ENCODE peak calls at places on chromosomes 6 and 20, in ten cellular contexts. One of them, this sample, is unnamed.

GRCh38 chr6:43629104-43629504 is at the start of gene GTPBP2:
- DNase-seq in bronchial epithelial cell: peak
- DNase-seq in left ventricle myocardium inferior: peak
- DNase-seq in OCI-LY7: peak
- DNase-seq in GM12865: peak
- DNase-seq in heart left ventricle: peak
- DNase-seq in AG04450: peak
- DNase-seq in A673: peak
- DNase-seq in HCT116: peak
- DNase-seq in cardiac muscle cell: peak
- DNase-seq in this sample: peak

GRCh38 chr6:37538107-37538506 is 38.4 kb upstream of the CCDC167 start:
- DNase-seq in heart left ventricle: no peak
- DNase-seq in bronchial epithelial cell: peak
- DNase-seq in AG04450: no peak
- DNase-seq in left ventricle myocardium inferior: no peak
- DNase-seq in cardiac muscle cell: no peak
- DNase-seq in HCT116: peak
- DNase-seq in OCI-LY7: no peak
- DNase-seq in GM12865: peak
- DNase-seq in A673: peak
- DNase-seq in this sample: no peak

GRCh38 chr20:4875578-4876067 is 125.7 kb downstream of the SLC23A2 start:
- DNase-seq in OCI-LY7: peak
- DNase-seq in bronchial epithelial cell: no peak
- DNase-seq in left ventricle myocardium inferior: no peak
- DNase-seq in HCT116: no peak
- DNase-seq in heart left ventricle: peak
- DNase-seq in A673: peak
- DNase-seq in AG04450: no peak
- DNase-seq in GM12865: peak
- DNase-seq in cardiac muscle cell: no peak
- DNase-seq in this sample: no peak

GRCh38 chr6:151493495-151494234 is at the start of gene CCDC170:
- DNase-seq in left ventricle myocardium inferior: peak
- DNase-seq in heart left ventricle: peak
- DNase-seq in GM12865: no peak
- DNase-seq in A673: peak
- DNase-seq in bronchial epithelial cell: no peak
- DNase-seq in AG04450: no peak
- DNase-seq in HCT116: no peak
- DNase-seq in cardiac muscle cell: peak
- DNase-seq in OCI-LY7: no peak
- DNase-seq in this sample: no peak

GRCh38 chr6:34366639-34366921 is 25.9 kb downstream of the NUDT3 start:
- DNase-seq in GM12865: no peak
- DNase-seq in A673: no peak
- DNase-seq in bronchial epithelial cell: no peak
- DNase-seq in cardiac muscle cell: no peak
- DNase-seq in OCI-LY7: no peak
- DNase-seq in HCT116: no peak
- DNase-seq in AG04450: no peak
- DNase-seq in heart left ventricle: no peak
- DNase-seq in left ventricle myocardium inferior: no peak
- DNase-seq in this sample: no peak

GRCh38 chr20:37773260-37773825 is 79.5 kb downstream of the CTNNBL1 start:
- DNase-seq in AG04450: no peak
- DNase-seq in OCI-LY7: no peak
- DNase-seq in GM12865: no peak
- DNase-seq in left ventricle myocardium inferior: no peak
- DNase-seq in bronchial epithelial cell: peak
- DNase-seq in HCT116: no peak
- DNase-seq in heart left ventricle: no peak
- DNase-seq in A673: no peak
- DNase-seq in cardiac muscle cell: no peak
- DNase-seq in this sample: no peak

GRCh38 chr6:134657751-134658522 is 292.0 kb downstream of the ALDH8A1 start:
- DNase-seq in HCT116: no peak
- DNase-seq in cardiac muscle cell: no peak
- DNase-seq in GM12865: no peak
- DNase-seq in AG04450: no peak
- DNase-seq in left ventricle myocardium inferior: no peak
- DNase-seq in heart left ventricle: no peak
- DNase-seq in OCI-LY7: no peak
- DNase-seq in bronchial epithelial cell: peak
- DNase-seq in A673: no peak
- DNase-seq in this sample: no peak

GRCh38 chr6:31352497-31353368 is 4.2 kb downstream of the HLA-B start:
- DNase-seq in cardiac muscle cell: no peak
- DNase-seq in GM12865: peak
- DNase-seq in bronchial epithelial cell: no peak
- DNase-seq in AG04450: no peak
- DNase-seq in HCT116: no peak
- DNase-seq in heart left ventricle: no peak
- DNase-seq in OCI-LY7: no peak
- DNase-seq in A673: no peak
- DNase-seq in left ventricle myocardium inferior: no peak
- DNase-seq in this sample: no peak

GRCh38 chr6:114733596-114733995 is 390.8 kb upstream of the HS3ST5 start:
- DNase-seq in GM12865: no peak
- DNase-seq in left ventricle myocardium inferior: no peak
- DNase-seq in heart left ventricle: no peak
- DNase-seq in AG04450: no peak
- DNase-seq in HCT116: no peak
- DNase-seq in bronchial epithelial cell: no peak
- DNase-seq in A673: no peak
- DNase-seq in OCI-LY7: no peak
- DNase-seq in cardiac muscle cell: no peak
- DNase-seq in this sample: no peak

GRCh38 chr6:114739656-114740055 is 396.8 kb upstream of the HS3ST5 start:
- DNase-seq in cardiac muscle cell: no peak
- DNase-seq in heart left ventricle: peak
- DNase-seq in HCT116: no peak
- DNase-seq in bronchial epithelial cell: peak
- DNase-seq in A673: no peak
- DNase-seq in left ventricle myocardium inferior: no peak
- DNase-seq in AG04450: no peak
- DNase-seq in GM12865: no peak
- DNase-seq in OCI-LY7: no peak
- DNase-seq in this sample: no peak

GRCh38 chr6:114740547-114740946 is 397.7 kb upstream of the HS3ST5 start:
- DNase-seq in AG04450: no peak
- DNase-seq in OCI-LY7: no peak
- DNase-seq in heart left ventricle: peak
- DNase-seq in A673: no peak
- DNase-seq in GM12865: no peak
- DNase-seq in cardiac muscle cell: no peak
- DNase-seq in left ventricle myocardium inferior: no peak
- DNase-seq in HCT116: no peak
- DNase-seq in bronchial epithelial cell: no peak
- DNase-seq in this sample: no peak

DNA sequence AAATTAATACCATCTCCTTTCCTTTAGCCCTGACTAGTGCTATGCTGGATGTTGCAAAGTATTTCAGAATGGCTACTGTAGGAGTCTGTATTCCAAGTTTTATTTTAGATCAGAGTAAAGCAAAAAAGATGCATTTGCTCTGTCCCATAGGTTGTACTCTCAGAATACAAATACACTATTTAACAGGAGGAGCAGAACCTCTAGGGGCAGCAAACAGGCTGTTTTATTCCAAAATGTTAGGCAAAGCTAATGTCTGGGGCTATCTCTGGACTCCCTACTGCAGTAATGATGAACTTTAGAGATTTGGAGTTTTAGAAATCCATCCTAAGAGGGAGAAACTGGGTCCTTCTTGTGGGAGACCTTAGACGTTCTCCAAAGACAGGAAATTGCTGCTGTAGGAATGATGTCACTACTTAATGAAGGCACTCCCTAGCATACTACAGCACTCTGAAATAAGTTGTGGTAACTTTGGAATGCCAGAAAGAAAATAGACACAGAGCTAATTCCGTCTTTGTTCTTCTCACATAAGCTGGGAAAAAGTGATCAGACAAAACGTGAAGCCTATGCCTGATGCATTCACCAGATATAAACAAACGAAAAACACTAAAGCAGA is 392.4 kb upstream of the HS3ST5 start:
- DNase-seq in GM12865: no peak
- DNase-seq in AG04450: no peak
- DNase-seq in cardiac muscle cell: no peak
- DNase-seq in left ventricle myocardium inferior: no peak
- DNase-seq in bronchial epithelial cell: no peak
- DNase-seq in heart left ventricle: no peak
- DNase-seq in HCT116: no peak
- DNase-seq in OCI-LY7: no peak
- DNase-seq in A673: no peak
- DNase-seq in this sample: no peak
- TF ChIP-seq CTCF in GM12865: no peak
- TF ChIP-seq CTCF in AG04450: no peak
- TF ChIP-seq CTCF in cardiac muscle cell: no peak
- TF ChIP-seq CTCF in left ventricle myocardium inferior: no peak
- TF ChIP-seq CTCF in bronchial epithelial cell: no peak
- TF ChIP-seq CTCF in heart left ventricle: no peak
- TF ChIP-seq CTCF in HCT116: no peak
- TF ChIP-seq CTCF in OCI-LY7: peak
- TF ChIP-seq CTCF in A673: no peak
- TF ChIP-seq CTCF in this sample: no peak

GRCh38 chr20:32506721-32507120 is 78.4 kb downstream of the NOL4L start:
- DNase-seq in OCI-LY7: no peak
- DNase-seq in GM12865: no peak
- DNase-seq in A673: no peak
- DNase-seq in bronchial epithelial cell: no peak
- DNase-seq in left ventricle myocardium inferior: no peak
- DNase-seq in cardiac muscle cell: no peak
- DNase-seq in heart left ventricle: no peak
- DNase-seq in HCT116: no peak
- DNase-seq in AG04450: no peak
- DNase-seq in this sample: no peak

GRCh38 chr20:32509639-32510066 is 75.5 kb downstream of the NOL4L start:
- DNase-seq in cardiac muscle cell: no peak
- DNase-seq in AG04450: no peak
- DNase-seq in OCI-LY7: peak
- DNase-seq in A673: no peak
- DNase-seq in heart left ventricle: no peak
- DNase-seq in GM12865: no peak
- DNase-seq in left ventricle myocardium inferior: no peak
- DNase-seq in bronchial epithelial cell: no peak
- DNase-seq in HCT116: no peak
- DNase-seq in this sample: no peak

GRCh38 chr20:32510120-32510600 is 75.0 kb downstream of the NOL4L start:
- DNase-seq in heart left ventricle: no peak
- DNase-seq in HCT116: no peak
- DNase-seq in left ventricle myocardium inferior: no peak
- DNase-seq in OCI-LY7: no peak
- DNase-seq in GM12865: no peak
- DNase-seq in cardiac muscle cell: no peak
- DNase-seq in bronchial epithelial cell: no peak
- DNase-seq in AG04450: no peak
- DNase-seq in A673: no peak
- DNase-seq in this sample: no peak

GRCh38 chr20:32507998-32508774 is 76.9 kb downstream of the NOL4L start:
- DNase-seq in GM12865: no peak
- DNase-seq in A673: no peak
- DNase-seq in left ventricle myocardium inferior: no peak
- DNase-seq in HCT116: no peak
- DNase-seq in bronchial epithelial cell: no peak
- DNase-seq in OCI-LY7: no peak
- DNase-seq in heart left ventricle: no peak
- DNase-seq in AG04450: no peak
- DNase-seq in cardiac muscle cell: no peak
- DNase-seq in this sample: no peak

DNA sequence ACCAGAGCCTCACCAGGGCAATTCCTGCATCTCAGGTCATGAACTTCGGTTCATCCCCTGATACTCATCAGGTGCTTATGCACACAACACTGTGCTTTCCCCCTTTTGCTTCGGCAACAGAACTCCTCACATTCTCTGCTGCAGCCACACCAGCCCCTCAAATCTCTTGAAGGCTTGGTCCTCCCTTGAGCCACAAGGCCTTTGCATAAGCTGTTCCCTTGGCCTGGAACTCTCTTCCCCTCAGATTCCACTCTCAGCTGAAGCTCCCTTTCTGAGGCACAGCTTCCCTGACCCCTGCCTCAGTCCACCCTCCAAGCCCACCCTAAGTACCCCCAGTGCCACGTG is 76.4 kb downstream of the NOL4L start:
- DNase-seq in bronchial epithelial cell: no peak
- DNase-seq in OCI-LY7: no peak
- DNase-seq in GM12865: no peak
- DNase-seq in A673: no peak
- DNase-seq in HCT116: no peak
- DNase-seq in left ventricle myocardium inferior: no peak
- DNase-seq in AG04450: no peak
- DNase-seq in heart left ventricle: no peak
- DNase-seq in cardiac muscle cell: no peak
- DNase-seq in this sample: no peak
- TF ChIP-seq CTCF in bronchial epithelial cell: no peak
- TF ChIP-seq CTCF in OCI-LY7: no peak
- TF ChIP-seq CTCF in GM12865: no peak
- TF ChIP-seq CTCF in A673: no peak
- TF ChIP-seq CTCF in HCT116: no peak
- TF ChIP-seq CTCF in left ventricle myocardium inferior: no peak
- TF ChIP-seq CTCF in AG04450: no peak
- TF ChIP-seq CTCF in heart left ventricle: no peak
- TF ChIP-seq CTCF in cardiac muscle cell: no peak
- TF ChIP-seq CTCF in this sample: no peak

DNA sequence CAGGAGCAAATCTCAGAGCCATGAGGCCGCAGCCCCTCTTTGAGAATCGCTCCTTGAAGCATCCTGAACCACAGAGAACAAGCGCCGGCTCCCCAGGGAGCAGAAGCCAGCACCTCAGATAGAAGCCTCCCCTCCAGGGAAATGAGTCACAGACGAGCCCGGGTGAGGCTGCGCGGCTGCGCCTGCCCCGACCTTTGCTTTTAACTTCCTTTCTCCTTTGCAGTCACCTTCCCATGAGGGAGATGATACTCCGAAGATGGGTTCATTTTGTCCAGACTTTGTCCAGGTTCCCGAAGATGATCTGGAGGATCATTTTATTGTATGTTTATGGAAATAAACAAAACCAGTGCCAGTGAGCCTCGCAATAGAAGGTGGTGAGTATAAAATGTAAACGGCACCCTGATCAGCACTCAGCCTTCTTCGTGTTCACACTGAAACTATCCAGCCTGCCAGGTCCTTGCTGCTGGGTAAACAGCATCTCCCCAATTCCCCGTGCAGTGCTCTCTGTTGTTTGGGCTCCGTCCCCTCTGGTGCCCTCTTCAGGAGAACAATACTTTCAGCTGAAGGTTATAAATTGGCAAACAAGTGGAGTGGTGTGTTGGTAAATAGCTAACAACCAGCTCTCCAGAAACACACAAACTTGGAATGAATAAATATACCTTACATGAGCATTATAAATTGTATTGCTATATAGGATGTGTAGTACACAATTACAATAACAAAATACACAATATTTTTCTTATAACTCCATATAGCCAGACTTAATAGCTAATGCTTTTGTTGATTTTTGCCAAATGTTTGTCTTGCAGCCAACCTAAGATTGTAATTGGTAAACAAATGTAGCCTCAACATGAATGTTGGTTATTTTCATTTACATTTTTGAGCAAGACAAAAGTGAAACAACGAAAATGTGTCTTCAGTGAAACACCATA is 41.4 kb upstream of the TMEM181 start:
- DNase-seq in bronchial epithelial cell: peak
- DNase-seq in A673: peak
- DNase-seq in AG04450: peak
- DNase-seq in left ventricle myocardium inferior: peak
- DNase-seq in cardiac muscle cell: peak
- DNase-seq in heart left ventricle: peak
- DNase-seq in OCI-LY7: peak
- DNase-seq in GM12865: peak
- DNase-seq in HCT116: peak
- DNase-seq in this sample: peak
- TF ChIP-seq CTCF in bronchial epithelial cell: peak
- TF ChIP-seq CTCF in A673: peak
- TF ChIP-seq CTCF in AG04450: peak
- TF ChIP-seq CTCF in left ventricle myocardium inferior: peak
- TF ChIP-seq CTCF in cardiac muscle cell: peak
- TF ChIP-seq CTCF in heart left ventricle: peak
- TF ChIP-seq CTCF in OCI-LY7: peak
- TF ChIP-seq CTCF in GM12865: peak
- TF ChIP-seq CTCF in HCT116: peak
- TF ChIP-seq CTCF in this sample: peak

DNA sequence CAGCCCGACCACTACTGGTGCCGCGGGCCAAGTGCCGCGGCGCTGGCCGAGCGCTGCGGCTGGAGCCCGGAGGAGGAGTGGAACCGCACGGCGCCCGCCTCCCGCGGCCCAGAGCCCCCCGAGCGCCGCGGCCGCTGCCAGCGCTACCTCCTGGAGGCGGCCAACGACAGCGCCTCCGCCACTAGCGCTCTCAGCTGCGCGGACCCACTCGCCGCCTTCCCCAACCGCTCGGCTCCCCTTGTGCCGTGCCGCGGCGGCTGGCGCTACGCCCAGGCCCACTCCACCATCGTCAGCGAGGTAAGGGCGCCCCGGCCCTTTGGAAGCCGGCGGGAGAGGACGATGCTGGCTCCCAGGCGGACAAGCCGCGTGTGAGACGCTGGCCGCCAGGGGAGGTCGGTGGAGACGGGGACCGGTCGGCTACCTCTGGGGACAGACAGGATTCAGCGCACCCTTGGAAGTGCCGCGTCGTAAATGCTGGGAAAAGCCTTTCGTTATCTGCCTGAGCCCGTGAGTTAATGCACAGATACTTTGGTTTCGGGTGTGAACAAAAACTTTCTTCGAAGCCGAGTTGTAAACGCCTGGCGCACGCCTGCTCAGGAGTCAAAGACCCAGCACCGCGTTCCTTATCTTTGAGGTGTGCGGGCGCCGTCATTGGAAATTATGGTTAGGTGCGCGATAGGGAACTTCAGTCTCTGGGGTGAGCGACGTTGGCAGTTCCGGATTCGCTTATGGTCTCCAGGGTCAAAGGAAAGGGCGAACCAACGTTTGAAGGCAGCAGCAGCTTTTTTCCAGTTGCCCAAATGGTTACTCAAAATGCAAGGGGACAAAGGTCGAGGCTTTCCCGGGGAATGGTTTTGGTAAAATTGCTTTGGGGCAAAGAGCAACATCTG is 619 bp downstream of the SLC22A3 start:
- DNase-seq in cardiac muscle cell: peak
- DNase-seq in GM12865: no peak
- DNase-seq in OCI-LY7: no peak
- DNase-seq in left ventricle myocardium inferior: no peak
- DNase-seq in bronchial epithelial cell: peak
- DNase-seq in AG04450: no peak
- DNase-seq in A673: no peak
- DNase-seq in heart left ventricle: peak
- DNase-seq in HCT116: no peak
- DNase-seq in this sample: no peak
- TF ChIP-seq CTCF in cardiac muscle cell: peak
- TF ChIP-seq CTCF in GM12865: no peak
- TF ChIP-seq CTCF in OCI-LY7: no peak
- TF ChIP-seq CTCF in left ventricle myocardium inferior: no peak
- TF ChIP-seq CTCF in bronchial epithelial cell: peak
- TF ChIP-seq CTCF in AG04450: no peak
- TF ChIP-seq CTCF in A673: peak
- TF ChIP-seq CTCF in heart left ventricle: no peak
- TF ChIP-seq CTCF in HCT116: no peak
- TF ChIP-seq CTCF in this sample: peak

This sample was measured in AG09319.